ENCODE peak calls at places on chromosomes 2 and 18, in seven cellular contexts. M is coronary artery, G is glutamatergic neuron, W is astrocyte, B is WERI-Rb-1, T is nephron progenitor cell, L is A549. N is an unnamed sample.

GRCh38 chr2:214577769-214578168 is 166.9 kb downstream of the VWC2L start:
- DNase-seq in W (peak), L (no peak), B (no peak), G (no peak), M (no peak), T (no peak), N (no peak)

GRCh38 chr18:79513381-79514081 is 117.8 kb downstream of the NFATC1 start:
- DNase-seq in G (no peak), B (peak), M (peak), L (no peak), T (no peak), W (no peak), N (no peak)

GRCh38 chr18:69820538-69820937 is 127.1 kb downstream of the CD226 start:
- DNase-seq in M (no peak), L (no peak), B (no peak), W (no peak), G (no peak), T (no peak), N (no peak)

GRCh38 chr2:188984126-188984525 is 10.0 kb downstream of the COL3A1 start:
- DNase-seq in L (no peak), B (no peak), W (peak), G (no peak), M (no peak), T (no peak), N (no peak)

GRCh38 chr2:57877811-57878572 is 168.6 kb upstream of the VRK2 start:
- DNase-seq in L (no peak), B (no peak), T (no peak), W (no peak), G (peak), M (no peak), N (no peak)

GRCh38 chr18:73717570-73717969 is 430.1 kb downstream of the FBXO15 start:
- DNase-seq in B (no peak), G (no peak), T (no peak), M (no peak), L (no peak), W (peak), N (no peak)

GRCh38 chr2:190815223-190815622 is 65.4 kb upstream of the GLS start:
- DNase-seq in L (no peak), G (no peak), M (no peak), T (no peak), W (no peak), B (no peak), N (no peak)

GRCh38 chr2:199471443-199472057 is 13.8 kb upstream of the SATB2 start:
- DNase-seq in G (peak), T (peak), M (no peak), L (no peak), W (no peak), B (peak), N (peak)

GRCh38 chr2:13745324-13745723 is 887.2 kb upstream of the LRATD1 start:
- DNase-seq in W (no peak), L (no peak), M (no peak), G (no peak), T (peak), B (peak), N (no peak)

GRCh38 chr2:172964511-172964910 is 111.1 kb upstream of the MAP3K20 start:
- DNase-seq in M (no peak), L (no peak), B (no peak), G (no peak), W (no peak), T (no peak), N (no peak)
- TF ChIP-seq CTCF in M (no peak), L (no peak), B (no peak), G (no peak), W (no peak), T (no peak), N (no peak)

GRCh38 chr2:98422449-98422848 is 22.2 kb upstream of the INPP4A start:
- DNase-seq in L (no peak), M (no peak), T (no peak), G (no peak), B (no peak), W (no peak), N (no peak)
- TF ChIP-seq CTCF in L (no peak), M (no peak), T (no peak), G (no peak), B (no peak), W (no peak), N (no peak)

DNA sequence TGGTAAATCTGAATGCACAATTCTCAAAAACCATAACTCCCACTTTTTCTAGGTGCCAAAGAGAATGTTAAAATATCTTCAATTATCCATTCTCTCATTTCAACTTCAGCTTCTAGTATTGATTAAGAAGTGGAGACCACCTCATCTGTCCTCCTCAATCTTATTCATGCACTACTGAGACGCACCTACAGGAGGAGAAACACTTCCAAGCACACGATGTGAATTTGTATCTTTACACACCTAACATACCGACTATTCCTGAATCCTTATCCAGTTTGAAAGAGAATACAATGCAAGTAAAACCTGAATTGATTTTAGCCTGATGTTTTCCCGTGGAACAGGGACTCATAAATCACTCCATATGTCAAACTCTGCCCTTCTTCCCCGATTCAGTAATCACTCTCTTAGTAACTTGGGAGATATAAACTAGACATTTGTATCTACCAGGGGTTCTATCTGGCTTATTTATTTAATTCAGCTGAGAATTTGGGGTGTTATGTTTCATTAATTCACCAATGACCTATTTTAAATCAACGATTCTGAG is 101.0 kb downstream of the MREG start:
- DNase-seq in B (no peak), G (no peak), W (no peak), M (no peak), L (no peak), T (no peak), N (no peak)
- TF ChIP-seq CTCF in B (no peak), G (peak), W (no peak), M (no peak), L (no peak), T (no peak), N (no peak)

GRCh38 chr2:70553584-70554337 is at the start of gene TGFA:
- DNase-seq in B (peak), G (peak), M (no peak), L (peak), W (peak), T (peak), N (peak)

GRCh38 chr2:70556608-70557007 is 3.0 kb upstream of the TGFA start:
- DNase-seq in G (no peak), B (no peak), W (no peak), L (no peak), M (no peak), T (no peak), N (no peak)

GRCh38 chr2:70553334-70553583 is 367 bp downstream of the TGFA start:
- DNase-seq in G (no peak), T (no peak), L (no peak), B (no peak), W (no peak), M (no peak), N (no peak)

GRCh38 chr2:70552501-70553333 is 909 bp downstream of the TGFA start:
- DNase-seq in B (peak), W (no peak), G (peak), T (peak), L (no peak), M (no peak), N (no peak)

GRCh38 chr2:70554338-70554892 is 789 bp upstream of the TGFA start:
- DNase-seq in L (no peak), T (no peak), M (no peak), W (no peak), G (no peak), B (no peak), N (no peak)
- TF ChIP-seq CTCF in L (peak), T (peak), M (no peak), W (no peak), G (peak), B (no peak), N (no peak)

DNA sequence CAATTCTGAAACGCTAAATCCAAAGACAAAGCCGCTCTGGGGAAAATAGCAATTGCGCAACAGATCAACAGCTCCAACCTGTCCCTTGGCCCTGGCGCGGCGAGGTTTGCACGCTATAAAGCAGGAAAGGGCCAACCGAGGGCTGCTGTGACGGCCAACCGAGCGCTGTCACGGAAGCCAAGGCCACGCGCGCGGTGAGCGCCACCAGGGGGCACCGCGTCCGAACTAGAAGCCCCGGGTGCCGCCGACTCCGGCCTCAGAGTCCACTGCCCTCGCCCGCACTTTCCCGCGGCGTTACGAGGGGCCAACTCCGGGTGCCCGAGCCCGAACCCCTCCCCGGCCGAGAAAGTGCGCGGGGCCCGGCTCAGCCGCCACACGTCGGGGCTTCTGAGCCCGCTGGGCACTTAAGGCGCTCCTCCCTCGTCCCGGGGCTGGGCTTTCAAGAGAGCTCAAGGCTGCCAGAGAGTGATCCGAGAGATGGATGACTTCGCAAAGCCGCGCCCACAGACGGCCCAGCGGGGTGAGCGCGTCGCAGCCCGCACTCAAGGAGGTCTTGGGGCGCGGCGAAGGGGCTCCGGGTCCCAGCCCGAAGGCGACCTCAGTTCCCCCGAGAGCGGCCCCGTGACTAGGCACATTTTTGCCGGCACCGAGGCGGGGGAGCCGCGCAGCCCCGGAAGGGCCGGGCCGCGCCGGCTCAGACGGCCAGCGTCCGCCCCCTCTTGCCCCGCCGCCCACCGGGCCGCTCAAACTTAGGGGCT is 897 bp downstream of the NFE2L2 start:
- DNase-seq in B (peak), W (peak), G (peak), M (peak), T (peak), L (peak), N (peak)
- TF ChIP-seq CTCF in B (peak), W (peak), G (peak), M (peak), T (peak), L (peak), N (peak)

GRCh38 chr2:105518897-105519296 is 120.0 kb upstream of the FHL2 start:
- DNase-seq in G (no peak), W (no peak), M (no peak), T (no peak), B (no peak), L (no peak), N (no peak)
- TF ChIP-seq CTCF in G (no peak), W (no peak), M (no peak), T (no peak), B (no peak), L (no peak), N (no peak)

DNA sequence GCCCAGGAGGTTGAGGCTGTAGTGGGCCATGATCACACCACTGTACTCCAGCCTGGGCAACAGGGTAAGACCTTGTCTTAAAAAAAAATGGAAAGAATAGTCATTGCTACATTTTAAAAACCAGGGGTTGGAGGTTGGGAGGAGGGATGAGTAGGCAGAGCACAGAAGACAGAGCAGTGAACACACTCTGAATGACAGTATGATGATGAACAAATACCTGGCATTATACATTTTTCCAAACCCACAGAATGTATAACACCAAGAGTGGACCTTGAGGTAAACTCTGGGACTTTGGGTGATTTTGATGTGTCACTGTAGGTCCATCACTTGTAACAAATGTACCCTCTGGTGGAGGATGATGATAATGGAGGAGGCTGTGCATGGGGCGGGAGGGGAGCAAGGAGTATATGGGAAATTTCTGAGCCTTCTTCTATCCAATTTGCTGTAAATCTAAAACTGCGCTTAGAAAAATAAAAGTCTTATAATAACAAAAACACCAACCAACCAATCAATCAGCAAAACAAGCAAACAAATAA is 111.4 kb upstream of the PGAP1 start:
- DNase-seq in L (no peak), W (no peak), B (no peak), M (no peak), T (no peak), G (no peak), N (no peak)
- TF ChIP-seq CTCF in L (no peak), W (no peak), B (no peak), M (no peak), T (no peak), G (no peak), N (no peak)

DNA sequence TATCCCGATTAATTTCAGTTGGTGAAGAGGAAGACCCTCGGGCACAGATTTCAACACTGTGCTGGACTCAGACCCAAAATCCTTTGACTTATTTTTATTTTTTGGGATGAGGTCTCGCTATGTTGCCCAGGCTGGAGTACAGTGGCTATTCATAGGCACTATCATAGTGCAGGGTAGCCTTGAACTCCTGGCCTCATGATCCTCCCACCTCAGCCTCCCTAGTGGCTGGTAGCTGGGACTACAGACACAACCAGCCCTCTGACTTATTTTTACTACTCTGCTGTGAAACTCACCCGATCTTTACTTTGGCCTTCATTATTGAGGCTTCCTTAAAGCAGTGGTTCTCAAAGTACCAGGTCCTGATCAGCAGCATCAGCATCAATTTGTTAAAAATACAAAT is 18.2 kb upstream of the ADAM17 start:
- DNase-seq in M (no peak), G (no peak), T (no peak), B (no peak), W (no peak), L (no peak), N (no peak)
- TF ChIP-seq CTCF in M (no peak), G (peak), T (peak), B (peak), W (no peak), L (no peak), N (no peak)

GRCh38 chr2:85561280-85562212 is at the start of gene GGCX:
- DNase-seq in M (peak), B (peak), L (peak), G (peak), T (peak), W (peak), N (peak)
- TF ChIP-seq CTCF in M (no peak), B (no peak), L (no peak), G (no peak), T (no peak), W (no peak), N (no peak)

GRCh38 chr2:163471947-163472346 is 263.9 kb downstream of the FIGN start:
- DNase-seq in G (no peak), T (no peak), L (peak), B (no peak), W (peak), M (no peak), N (no peak)

GRCh38 chr2:163467206-163467605 is 268.6 kb downstream of the FIGN start:
- DNase-seq in L (no peak), B (no peak), T (no peak), G (peak), M (no peak), W (peak), N (no peak)

GRCh38 chr2:163466583-163466982 is 269.2 kb downstream of the FIGN start:
- DNase-seq in W (peak), M (no peak), B (no peak), T (no peak), G (no peak), L (no peak), N (no peak)

GRCh38 chr2:163465440-163465839 is 270.4 kb downstream of the FIGN start:
- DNase-seq in W (no peak), M (no peak), B (no peak), G (no peak), T (no peak), L (no peak), N (no peak)

GRCh38 chr2:163469561-163469962 is 266.2 kb downstream of the FIGN start:
- DNase-seq in G (no peak), M (no peak), T (no peak), L (no peak), W (peak), B (no peak), N (no peak)
- TF ChIP-seq CTCF in G (no peak), M (no peak), T (no peak), L (no peak), W (no peak), B (no peak), N (no peak)